ENCODE peak calls at places on chromosomes 11 and 22, in ten cellular contexts. Z, K, T, E, Q, N, J, R, I and M are unnamed samples.

GRCh38 chr11:70546179-70546940 is 148.0 kb downstream of the CTTN start:
- DNase-seq in E (no peak), Z (no peak), J (no peak), R (no peak), Q (no peak), I (no peak), T (no peak), K (no peak), N (no peak), M (no peak)

GRCh38 chr11:12157241-12157661 is 46.9 kb downstream of the MICAL2 start:
- DNase-seq in N (no peak), I (no peak), E (no peak), K (peak), J (peak), Z (no peak), Q (no peak), T (no peak), R (no peak), M (no peak)

GRCh38 chr11:117490019-117490679 is 162.5 kb downstream of the CEP164 start:
- DNase-seq in N (no peak), E (no peak), J (no peak), Z (no peak), R (no peak), K (no peak), I (no peak), Q (no peak), T (no peak), M (no peak)

GRCh38 chr22:33361581-33361980 is 303.4 kb upstream of the SYN3 start:
- DNase-seq in I (no peak), T (no peak), K (no peak), Q (peak), R (no peak), E (no peak), J (no peak), N (no peak), Z (no peak), M (no peak)

GRCh38 chr11:10982695-10983492 is 125.0 kb upstream of the ZBED5 start:
- DNase-seq in T (no peak), E (no peak), Q (peak), K (no peak), N (no peak), Z (no peak), J (no peak), I (no peak), R (no peak), M (no peak)

GRCh38 chr22:46622081-46622521 is 1.9 kb downstream of the GRAMD4 start:
- DNase-seq in J (no peak), K (no peak), T (no peak), Z (no peak), R (no peak), I (no peak), Q (peak), E (no peak), N (no peak), M (peak)

GRCh38 chr11:17354070-17354924 is 2.7 kb downstream of the NCR3LG1 start:
- DNase-seq in R (peak), I (peak), E (peak), J (peak), K (peak), T (peak), Q (peak), Z (peak), N (no peak), M (no peak)

GRCh38 chr11:113148652-113149051 is 165.7 kb upstream of the TTC12 start:
- DNase-seq in I (no peak), J (no peak), E (no peak), K (no peak), N (no peak), Q (no peak), R (no peak), T (no peak), Z (no peak), M (no peak)

GRCh38 chr11:19868281-19868821 is 155.7 kb downstream of the NAV2 start:
- DNase-seq in Q (peak), J (no peak), R (no peak), E (no peak), K (peak), T (no peak), I (no peak), N (no peak), Z (no peak), M (no peak)

GRCh38 chr11:64837887-64838351 is 6.5 kb downstream of the CDC42BPG start:
- DNase-seq in K (no peak), N (no peak), R (no peak), Q (no peak), J (no peak), E (no peak), Z (no peak), I (no peak), T (no peak), M (no peak)

GRCh38 chr11:73372371-73372993 is 3.7 kb upstream of the RELT start:
- DNase-seq in J (no peak), I (no peak), Q (peak), N (no peak), T (no peak), R (no peak), E (no peak), K (peak), Z (no peak), M (no peak)

GRCh38 chr11:111441443-111441842 is 62.4 kb upstream of the POU2AF1 start:
- DNase-seq in E (peak), Q (peak), R (peak), I (no peak), K (peak), J (no peak), N (no peak), Z (no peak), T (no peak), M (no peak)

GRCh38 chr22:49767355-49768062 is 60.2 kb downstream of the BRD1 start:
- DNase-seq in I (no peak), R (peak), J (no peak), Q (peak), N (peak), Z (no peak), K (peak), T (peak), E (peak), M (no peak)

GRCh38 chr11:92180664-92181251 is 43.9 kb upstream of the FAT3 start:
- DNase-seq in R (no peak), K (no peak), Z (no peak), N (no peak), J (no peak), Q (peak), T (no peak), E (no peak), I (no peak), M (no peak)

GRCh38 chr11:65709661-65710060 is 2.4 kb upstream of the KAT5 start:
- DNase-seq in J (no peak), T (no peak), I (no peak), Z (no peak), R (no peak), N (no peak), Q (no peak), E (no peak), K (peak), M (no peak)

GRCh38 chr11:113998574-113998973 is 23.7 kb downstream of the HTR3A start:
- DNase-seq in N (no peak), E (no peak), T (no peak), J (no peak), I (no peak), K (no peak), Q (no peak), R (no peak), Z (no peak), M (no peak)

GRCh38 chr22:24926849-24927579 is 19.5 kb downstream of the LHFPL7 start:
- DNase-seq in K (peak), Z (no peak), J (no peak), N (no peak), E (no peak), R (no peak), Q (peak), T (no peak), I (no peak), M (no peak)

GRCh38 chr11:62544521-62545436 is 1.8 kb downstream of the AHNAK start:
- DNase-seq in R (peak), Z (peak), J (no peak), T (no peak), K (no peak), I (no peak), N (no peak), Q (peak), E (peak), M (no peak)

GRCh38 chr11:2142300-2142759 is 3.1 kb upstream of the IGF2 start:
- DNase-seq in E (no peak), T (no peak), N (no peak), J (no peak), Q (peak), R (no peak), Z (no peak), K (no peak), I (no peak), M (no peak)

GRCh38 chr11:48063424-48063978 is 83.1 kb downstream of the PTPRJ start:
- DNase-seq in J (no peak), Q (peak), Z (no peak), E (no peak), K (peak), I (no peak), T (no peak), R (no peak), N (no peak), M (no peak)